ENCODE peak calls at places on chromosomes 13 and 19, in seven cellular contexts. K, R, W, N, X, O and F are unnamed samples.

GRCh38 chr13:91955546-91956355 is 557.3 kb downstream of the GPC5 start:
- DNase-seq in K (peak), R (no peak), W (no peak), N (no peak), X (no peak), O (no peak), F (no peak)

GRCh38 chr19:33624586-33625153 is 2.9 kb downstream of the CHST8 start:
- DNase-seq in K (no peak), R (no peak), W (no peak), N (no peak), X (no peak), O (no peak), F (no peak)

GRCh38 chr19:53795019-53795418 is 29.1 kb downstream of the NLRP12 start:
- DNase-seq in K (no peak), R (no peak), W (no peak), N (peak), X (no peak), O (no peak), F (no peak)

GRCh38 chr13:104436555-104436954 is 1370.3 kb upstream of the SLC10A2 start:
- DNase-seq in K (no peak), R (no peak), W (no peak), N (no peak), X (no peak), O (no peak), F (no peak)

GRCh38 chr13:114111577-114111976 is 20.8 kb downstream of the RASA3 start:
- DNase-seq in K (no peak), R (no peak), W (no peak), N (no peak), X (no peak), O (no peak), F (no peak)

GRCh38 chr13:77860621-77861020 is 58.0 kb downstream of the EDNRB start:
- DNase-seq in K (no peak), R (no peak), W (no peak), N (no peak), X (no peak), O (no peak), F (no peak)

GRCh38 chr19:31261019-31261595 is 88.1 kb downstream of the TSHZ3 start:
- DNase-seq in K (no peak), R (no peak), W (no peak), N (no peak), X (no peak), O (no peak), F (no peak)

GRCh38 chr19:17194608-17195007 is 20.5 kb upstream of the USE1 start:
- DNase-seq in K (no peak), R (no peak), W (no peak), N (no peak), X (no peak), O (no peak), F (no peak)

GRCh38 chr13:44021422-44021821 is 141.7 kb downstream of the LACC1 start:
- DNase-seq in K (no peak), R (no peak), W (no peak), N (no peak), X (no peak), O (no peak), F (no peak)

GRCh38 chr13:81012031-81012430 is 671.1 kb upstream of the SPRY2 start:
- DNase-seq in K (no peak), R (no peak), W (no peak), N (peak), X (no peak), O (no peak), F (no peak)

DNA sequence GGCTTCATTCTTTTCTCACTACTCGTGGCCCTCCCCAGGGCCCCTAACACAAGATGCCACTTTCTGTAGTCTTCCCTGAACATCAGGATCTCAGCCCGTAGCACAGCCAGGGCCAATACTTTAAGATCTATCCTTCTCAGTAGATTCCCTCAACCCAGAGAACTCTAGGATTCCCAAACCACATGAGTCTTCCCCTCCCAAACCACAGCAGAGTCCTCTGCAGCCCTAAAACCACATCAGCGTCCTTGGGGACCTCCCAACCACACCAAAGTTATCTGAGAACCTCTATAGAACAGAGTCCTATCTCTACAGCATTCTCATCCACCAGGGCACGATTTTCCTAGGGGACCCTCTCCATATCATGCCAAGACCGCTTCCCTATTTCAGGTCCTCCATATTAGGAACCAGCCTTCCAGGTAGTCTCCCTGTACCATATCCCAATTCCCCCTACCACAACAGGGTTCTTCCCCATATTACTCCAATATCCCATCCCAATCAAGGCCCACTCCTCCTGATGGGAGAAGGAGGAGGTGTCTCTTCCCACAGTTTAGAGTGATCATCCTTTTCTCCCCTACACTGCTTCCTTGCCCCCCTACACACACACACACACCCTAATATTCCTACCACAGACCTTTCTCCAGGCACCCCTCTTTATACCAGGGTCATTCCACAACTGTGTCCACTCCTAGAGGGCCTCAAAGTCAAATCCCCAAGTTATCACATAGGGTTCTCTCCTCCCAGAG is 1.4 kb downstream of the DYRK1B start:
- DNase-seq in K (no peak), R (no peak), W (no peak), N (no peak), X (no peak), O (no peak), F (no peak)
- TF ChIP-seq SP1 in K (no peak), R (no peak), W (no peak), N (no peak), X (no peak), O (no peak), F (no peak)

DNA sequence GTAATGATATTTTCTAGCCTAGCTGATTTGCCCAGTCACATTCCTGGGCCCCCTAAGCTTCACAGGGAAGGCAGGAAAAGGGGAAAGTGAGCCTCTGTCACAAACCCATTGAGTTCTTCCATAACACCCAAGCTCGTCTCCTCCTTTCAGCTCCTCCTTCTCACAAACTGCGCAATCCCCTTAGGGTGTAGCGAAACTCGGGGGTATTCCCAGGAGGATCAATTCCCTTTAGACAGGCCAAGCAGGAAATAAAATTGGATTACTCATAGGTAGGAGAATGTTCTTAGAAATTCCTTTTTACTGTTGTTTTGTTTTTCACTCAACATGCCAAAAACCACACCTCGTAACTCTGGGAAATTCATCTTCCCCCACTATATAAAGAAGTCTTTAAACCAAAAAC is 139.3 kb downstream of the IRS2 start:
- DNase-seq in K (no peak), R (no peak), W (no peak), N (no peak), X (no peak), O (no peak), F (no peak)
- TF ChIP-seq SP1 in K (no peak), R (no peak), W (no peak), N (no peak), X (no peak), O (no peak), F (no peak)

GRCh38 chr19:2806736-2807378 is 12.8 kb upstream of the ZNF554 start:
- DNase-seq in K (no peak), R (no peak), W (no peak), N (no peak), X (no peak), O (no peak), F (no peak)

GRCh38 chr19:2809387-2810140 is 10.1 kb upstream of the ZNF554 start:
- DNase-seq in K (no peak), R (no peak), W (no peak), N (no peak), X (no peak), O (no peak), F (no peak)

GRCh38 chr19:2810141-2811091 is 9.3 kb upstream of the ZNF554 start:
- DNase-seq in K (no peak), R (no peak), W (no peak), N (no peak), X (no peak), O (no peak), F (no peak)

GRCh38 chr19:2807379-2808128 is 12.1 kb upstream of the ZNF554 start:
- DNase-seq in K (no peak), R (no peak), W (no peak), N (no peak), X (no peak), O (no peak), F (no peak)

DNA sequence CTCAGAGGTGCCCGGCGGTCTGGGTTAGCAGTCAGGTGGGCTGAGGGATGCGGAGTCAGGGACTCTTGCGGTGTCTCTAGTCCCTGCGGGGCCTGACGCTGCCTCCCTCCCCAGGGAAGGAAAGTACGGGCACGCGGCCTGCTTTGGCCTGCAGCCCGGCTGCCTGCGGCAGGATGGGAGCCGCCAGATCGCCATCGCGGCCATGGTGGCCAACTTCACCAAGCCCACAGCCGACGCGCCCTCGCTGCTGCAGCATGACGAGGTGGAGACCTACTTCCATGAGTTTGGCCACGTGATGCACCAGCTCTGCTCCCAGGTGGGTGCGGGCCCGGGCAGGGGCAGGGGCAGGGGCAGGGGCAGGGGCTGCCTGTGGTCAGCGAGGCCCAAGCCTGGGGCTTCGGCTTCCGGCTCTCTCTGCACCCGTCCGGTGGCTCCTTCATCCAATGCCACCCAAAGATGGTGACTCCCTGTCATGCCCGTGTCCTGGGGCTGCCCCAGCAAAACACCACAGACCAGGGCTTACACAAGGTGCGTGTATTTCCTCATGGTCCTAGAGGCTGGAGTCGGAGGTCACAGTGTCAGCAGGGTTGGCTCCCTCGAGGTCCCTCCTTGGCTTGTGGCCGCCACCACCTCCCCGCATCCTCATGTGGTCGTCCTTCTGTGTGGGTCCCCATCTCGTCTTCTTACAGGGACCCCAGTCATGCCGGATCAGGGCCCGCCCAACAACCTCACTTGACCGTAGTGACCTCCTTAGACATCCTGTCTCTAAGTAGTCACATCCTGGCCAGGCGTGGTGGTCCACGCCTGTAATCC is 11.3 kb upstream of the ZNF554 start:
- DNase-seq in K (no peak), R (no peak), W (no peak), N (no peak), X (no peak), O (no peak), F (no peak)
- TF ChIP-seq SP1 in K (no peak), R (no peak), W (no peak), N (no peak), X (no peak), O (no peak), F (no peak)

DNA sequence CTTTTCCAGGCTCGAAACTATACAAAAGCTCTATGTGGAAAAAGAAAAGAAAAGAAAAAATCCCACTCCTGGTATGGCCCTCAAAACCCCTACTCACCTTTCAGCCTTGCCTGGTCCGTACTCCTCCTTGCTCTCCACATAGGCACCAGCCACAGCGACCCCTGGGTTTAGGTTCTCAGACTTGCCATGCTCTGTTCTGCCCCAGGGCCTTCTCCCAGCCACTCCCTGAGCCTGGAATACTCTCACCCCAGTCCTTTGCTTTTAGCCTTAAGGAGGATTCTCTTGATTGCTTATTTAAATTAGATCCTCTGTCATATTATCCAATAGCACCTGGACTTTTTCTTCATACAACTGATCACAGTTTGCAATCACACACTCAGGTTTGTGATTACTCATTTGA is 522.5 kb downstream of the DIAPH3 start:
- DNase-seq in K (peak), R (no peak), W (peak), N (no peak), X (no peak), O (no peak), F (no peak)
- TF ChIP-seq SP1 in K (no peak), R (no peak), W (no peak), N (no peak), X (no peak), O (no peak), F (no peak)

GRCh38 chr19:45971260-45971902 is 2.3 kb downstream of the NOVA2 start:
- DNase-seq in K (no peak), R (no peak), W (no peak), N (no peak), X (no peak), O (no peak), F (no peak)

GRCh38 chr19:45973564-45974338 is at the start of gene NOVA2:
- DNase-seq in K (peak), R (peak), W (peak), N (no peak), X (peak), O (peak), F (peak)

GRCh38 chr19:45969676-45970075 is 4.0 kb downstream of the NOVA2 start:
- DNase-seq in K (no peak), R (no peak), W (no peak), N (no peak), X (no peak), O (no peak), F (no peak)

GRCh38 chr19:45972944-45973525 is 630 bp downstream of the NOVA2 start:
- DNase-seq in K (peak), R (no peak), W (no peak), N (no peak), X (no peak), O (no peak), F (no peak)

DNA sequence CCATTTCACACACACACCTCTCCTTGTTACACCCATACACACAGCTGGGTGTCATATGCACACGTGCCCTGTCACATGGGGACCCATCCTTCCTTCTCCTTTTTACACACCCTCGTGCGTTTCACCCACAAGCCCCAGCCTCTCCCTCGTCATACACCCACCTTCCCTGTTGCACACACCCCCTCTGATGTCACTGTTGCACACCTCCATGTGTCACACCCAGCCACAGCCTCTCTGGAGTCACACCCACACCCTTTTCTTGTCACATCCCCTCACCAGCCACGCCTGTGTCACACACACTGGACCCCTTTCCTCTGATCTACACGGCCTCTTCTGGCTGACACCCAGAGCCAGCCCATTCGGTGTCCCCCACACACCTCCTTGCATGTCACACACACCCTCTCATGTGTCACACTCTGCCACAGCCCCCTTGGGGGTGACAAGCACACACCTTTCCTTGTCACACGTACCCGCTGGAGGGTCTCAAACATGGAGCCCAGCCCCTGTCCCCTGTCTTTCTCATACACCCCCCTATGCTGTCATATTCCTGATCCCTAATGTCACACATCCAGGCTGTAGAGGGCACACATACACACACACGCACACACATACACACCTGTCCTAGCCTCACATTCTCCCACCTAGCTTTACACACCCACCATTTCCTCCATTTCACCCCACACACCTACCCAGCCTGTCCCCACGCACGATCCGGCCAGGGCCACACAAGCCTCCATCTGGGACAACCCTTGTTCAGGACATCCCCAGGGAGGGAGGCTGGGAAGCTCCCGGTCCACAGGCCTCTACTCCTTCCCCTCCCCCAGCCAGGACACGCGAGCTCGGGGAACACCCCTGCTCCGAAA is 1.4 kb downstream of the NOVA2 start:
- DNase-seq in K (no peak), R (no peak), W (no peak), N (no peak), X (no peak), O (no peak), F (no peak)
- TF ChIP-seq SP1 in K (no peak), R (no peak), W (no peak), N (no peak), X (no peak), O (no peak), F (no peak)

GRCh38 chr13:73948848-73949529 is 185.2 kb downstream of the KLF12 start:
- DNase-seq in K (no peak), R (no peak), W (no peak), N (no peak), X (no peak), O (no peak), F (no peak)

GRCh38 chr13:73945371-73945770 is 188.8 kb downstream of the KLF12 start:
- DNase-seq in K (no peak), R (no peak), W (no peak), N (no peak), X (no peak), O (no peak), F (no peak)

GRCh38 chr13:73943137-73943964 is 190.9 kb downstream of the KLF12 start:
- DNase-seq in K (no peak), R (no peak), W (no peak), N (no peak), X (no peak), O (no peak), F (no peak)

GRCh38 chr13:73943965-73944233 is 190.3 kb downstream of the KLF12 start:
- DNase-seq in K (no peak), R (no peak), W (no peak), N (no peak), X (no peak), O (no peak), F (no peak)

DNA sequence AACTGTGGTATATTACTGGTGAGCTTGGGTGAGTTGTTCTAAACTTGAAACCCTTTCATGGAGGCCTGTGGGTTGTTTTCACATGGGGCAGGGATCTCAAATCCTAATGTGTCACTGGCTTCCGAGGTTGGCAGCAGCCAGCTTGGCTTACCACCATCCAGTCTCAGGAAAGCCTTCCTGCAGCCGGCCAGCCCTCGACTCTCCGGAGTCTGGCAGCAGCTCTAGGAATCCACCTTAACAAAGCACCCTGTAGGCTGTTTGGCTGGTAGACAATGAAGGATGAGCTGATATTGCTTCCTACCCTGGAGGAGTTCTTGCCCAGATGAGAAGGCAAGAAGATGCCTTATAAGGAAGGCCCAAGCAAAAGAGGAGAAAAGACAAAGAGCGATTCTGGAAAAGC is 188.3 kb downstream of the KLF12 start:
- DNase-seq in K (no peak), R (no peak), W (no peak), N (no peak), X (no peak), O (no peak), F (no peak)
- TF ChIP-seq SP1 in K (no peak), R (no peak), W (no peak), N (no peak), X (no peak), O (no peak), F (no peak)